ENCODE peak calls at places on chromosomes 7 and 10, in nine cellular contexts. S is thyroid gland; X is brain microvascular endothelial cell; W is HFF-Myc; F is psoas muscle; O is ovary; Z is foreskin fibroblast; U is HL-60; R is CD8-positive, alpha-beta T cell. K is an unnamed sample.

GRCh38 chr10:77738496-77739158 is 101.0 kb upstream of the KCNMA1 start:
- DNase-seq in F (no peak), O (no peak), W (no peak), U (no peak), Z (no peak), S (no peak), R (no peak), X (no peak), K (no peak)

GRCh38 chr7:100655908-100656674 is at the start of gene ACTL6B:
- DNase-seq in S (peak; percentile 31), Z (no peak), O (peak; percentile 75), X (peak; percentile 29), R (peak; percentile 47), F (peak; percentile 79), U (no peak), W (no peak), K (no peak)

GRCh38 chr10:124245191-124245590 is 151.8 kb upstream of the CHST15 start:
- DNase-seq in U (no peak), S (no peak), R (no peak), Z (no peak), X (no peak), F (no peak), W (no peak), O (no peak), K (no peak)

GRCh38 chr10:126302831-126303230 is 85.4 kb downstream of the ADAM12 start:
- DNase-seq in F (no peak), W (no peak), S (no peak), Z (no peak), R (no peak), U (no peak), X (peak; percentile 12), O (no peak), K (no peak)

GRCh38 chr7:129575699-129576098 is 35.8 kb upstream of the NRF1 start:
- DNase-seq in X (no peak), U (no peak), Z (no peak), O (no peak), F (no peak), W (no peak), S (no peak), R (no peak), K (no peak)

GRCh38 chr7:121369462-121369861 is 26.6 kb downstream of the FAM3C start:
- DNase-seq in X (peak; percentile 71), F (no peak), O (no peak), Z (peak; percentile 28), U (no peak), R (no peak), S (no peak), W (no peak), K (peak; percentile 10)

GRCh38 chr10:110870823-110871235 is 899 bp upstream of the PDCD4 start:
- DNase-seq in X (no peak), O (peak; percentile 52), U (no peak), S (peak; percentile 58), Z (no peak), W (no peak), F (peak; percentile 56), R (no peak), K (no peak)

GRCh38 chr7:15916666-15917388 is 230.3 kb upstream of the MEOX2 start:
- DNase-seq in F (no peak), X (peak; percentile 25), O (no peak), U (no peak), Z (peak; percentile 39), S (no peak), R (no peak), W (no peak), K (no peak)

GRCh38 chr7:84237533-84238173 is 43.1 kb upstream of the SEMA3A start:
- DNase-seq in W (peak; percentile 83), O (no peak), S (no peak), R (no peak), F (no peak), Z (peak; percentile 93), U (no peak), X (peak; percentile 84), K (peak; percentile 53)

GRCh38 chr10:101291254-101292193 is 62.3 kb upstream of the LBX1 start:
- DNase-seq in R (peak; percentile 53), S (peak; percentile 46), W (no peak), F (peak; percentile 89), Z (no peak), O (peak; percentile 72), X (peak; percentile 12), U (peak; percentile 5), K (no peak)

GRCh38 chr7:40530292-40530691 is 395.5 kb downstream of the SUGCT start:
- DNase-seq in S (no peak), X (no peak), O (no peak), U (no peak), W (peak; percentile 79), F (no peak), R (no peak), Z (peak; percentile 41), K (no peak)

GRCh38 chr10:88931548-88931947 is 21.0 kb downstream of the ACTA2 start:
- DNase-seq in W (no peak), F (no peak), Z (no peak), S (no peak), O (no peak), X (no peak), R (no peak), U (no peak), K (no peak)

GRCh38 chr10:87845624-87846377 is 17.5 kb downstream of the KLLN start:
- DNase-seq in S (no peak), Z (no peak), W (no peak), X (peak; percentile 94), F (no peak), U (no peak), R (no peak), O (no peak), K (no peak)

GRCh38 chr7:3301472-3301778 is 373 bp downstream of the SDK1 start:
- DNase-seq in Z (no peak), R (no peak), S (no peak), U (no peak), W (no peak), O (no peak), X (no peak), F (no peak), K (no peak)

GRCh38 chr7:52959336-52959735 is 76.1 kb upstream of the POM121L12 start:
- DNase-seq in F (no peak), W (peak; percentile 36), X (no peak), S (no peak), U (no peak), R (no peak), O (no peak), Z (peak; percentile 14), K (no peak)

GRCh38 chr7:135235841-135236240 is 2.2 kb downstream of the STRA8 start:
- DNase-seq in U (no peak), Z (no peak), O (no peak), W (no peak), S (no peak), R (no peak), F (no peak), X (no peak), K (no peak)

GRCh38 chr7:135236727-135237126 is 3.1 kb downstream of the STRA8 start:
- DNase-seq in Z (no peak), F (no peak), X (no peak), S (no peak), R (no peak), U (no peak), O (no peak), W (no peak), K (no peak)

GRCh38 chr7:135239263-135239662 is 5.6 kb downstream of the STRA8 start:
- DNase-seq in X (no peak), S (no peak), F (no peak), U (no peak), W (no peak), Z (no peak), R (no peak), O (no peak), K (no peak)

GRCh38 chr7:135240446-135240845 is 6.8 kb downstream of the STRA8 start:
- DNase-seq in Z (no peak), R (no peak), X (no peak), F (no peak), W (no peak), O (no peak), S (no peak), U (no peak), K (no peak)

DNA sequence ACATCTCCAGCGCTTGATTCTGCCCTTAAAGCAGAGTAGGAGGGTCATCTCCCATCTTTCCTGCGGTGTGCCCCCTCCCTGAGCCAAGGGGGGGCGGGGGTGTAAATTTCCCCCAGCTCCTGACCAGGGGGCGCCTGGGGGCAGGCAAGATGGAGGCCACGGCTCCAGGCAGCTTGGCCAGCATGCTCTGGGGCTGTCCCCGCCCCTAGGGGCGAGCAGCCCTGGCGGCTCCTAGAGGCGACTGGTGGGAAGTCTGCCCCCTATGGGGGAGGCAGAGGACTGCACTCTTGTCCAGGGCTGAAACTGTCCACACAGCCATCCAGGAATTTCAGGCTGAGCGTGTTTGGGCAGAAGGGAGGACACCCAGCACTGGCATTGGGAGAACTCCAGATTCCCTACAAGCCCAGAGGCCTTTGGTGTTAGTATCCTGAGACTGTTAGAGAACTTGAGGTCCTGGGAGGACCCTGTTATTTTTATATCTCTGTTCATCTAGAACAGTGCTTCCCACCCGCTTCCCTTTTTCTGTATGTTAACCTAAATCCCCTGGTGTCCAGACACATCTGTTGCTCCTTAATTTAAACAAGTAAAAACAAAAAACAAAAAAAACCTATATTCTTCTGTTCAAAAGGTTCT is 4.6 kb downstream of the STRA8 start:
- DNase-seq in Z (no peak), R (no peak), X (no peak), F (no peak), S (no peak), U (no peak), W (no peak), O (no peak), K (no peak)
- TF ChIP-seq CTCF in Z (peak; percentile 35), R (no peak), X (peak; percentile 66), F (peak; percentile 12), S (no peak), U (peak; percentile 19), W (peak; percentile 61), O (no peak), K (peak; percentile 21)

GRCh38 chr10:15197276-15197675 is 28.8 kb upstream of the NMT2 start:
- DNase-seq in S (no peak), O (no peak), F (no peak), U (no peak), Z (no peak), R (no peak), W (no peak), X (no peak), K (no peak)
- TF ChIP-seq CTCF in S (no peak), O (no peak), F (no peak), U (no peak), Z (no peak), R (no peak), W (no peak), X (no peak), K (no peak)

GRCh38 chr7:75971961-75972763 is 22.2 kb downstream of the TMEM120A start:
- DNase-seq in X (no peak), O (no peak), R (no peak), F (peak; percentile 91), S (no peak), W (no peak), U (peak; percentile 97), Z (no peak), K (no peak)
- TF ChIP-seq CTCF in X (peak; percentile 20), O (no peak), R (no peak), F (peak; percentile 30), S (no peak), W (no peak), U (peak; percentile 17), Z (no peak), K (no peak)

DNA sequence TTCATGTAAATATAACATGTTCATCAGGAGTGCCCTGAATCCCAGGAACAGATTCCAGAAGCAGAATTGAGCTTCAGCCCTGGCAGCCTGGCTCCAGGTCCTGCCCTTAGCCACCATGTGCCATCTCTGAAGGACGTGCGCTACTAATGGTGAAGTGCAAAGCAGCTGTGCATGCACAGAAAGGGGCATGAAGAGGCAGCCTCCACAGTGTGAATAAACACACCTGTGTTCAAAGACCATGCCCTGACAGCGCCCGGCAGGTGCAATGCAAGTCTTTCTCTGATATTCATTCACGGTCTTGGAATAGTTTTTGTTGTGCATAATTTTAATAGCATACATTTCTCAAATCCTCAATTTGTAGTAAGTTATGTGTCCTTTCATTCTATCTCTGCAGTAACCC is 250.4 kb upstream of the TCERG1L start:
- DNase-seq in R (no peak), Z (no peak), X (no peak), U (no peak), W (no peak), O (no peak), F (no peak), S (no peak), K (no peak)
- TF ChIP-seq CTCF in R (no peak), Z (no peak), X (no peak), U (no peak), W (no peak), O (no peak), F (no peak), S (no peak), K (no peak)